ENCODE peak calls at places on chromosome 16, in five cellular contexts. One of them, this sample, is unnamed. For H3K9me3, the result is how much of the 10 kb centered on the place peaks cover.

GRCh38 chr16:23903001-23903414 is 67.2 kb downstream of the PRKCB start:
- DNase-seq in tibial artery: no peak
- DNase-seq in CD8-positive, alpha-beta memory T cell: no peak
- DNase-seq in MM.1S: no peak
- DNase-seq in SK-N-SH: no peak
- DNase-seq in this sample: no peak

GRCh38 chr16:57128787-57129389 is 36.5 kb downstream of the CPNE2 start:
- DNase-seq in SK-N-SH: no peak
- DNase-seq in MM.1S: no peak
- DNase-seq in CD8-positive, alpha-beta memory T cell: peak
- DNase-seq in tibial artery: no peak
- DNase-seq in this sample: peak

GRCh38 chr16:59412275-59412841 is 678.2 kb upstream of the GOT2 start:
- DNase-seq in SK-N-SH: no peak
- DNase-seq in MM.1S: peak
- DNase-seq in CD8-positive, alpha-beta memory T cell: no peak
- DNase-seq in tibial artery: no peak
- DNase-seq in this sample: no peak

GRCh38 chr16:30985401-30986128 is 558 bp downstream of the HSD3B7 start:
- DNase-seq in SK-N-SH: peak
- DNase-seq in MM.1S: no peak
- DNase-seq in CD8-positive, alpha-beta memory T cell: no peak
- DNase-seq in tibial artery: no peak
- DNase-seq in this sample: no peak

GRCh38 chr16:69328854-69329316 is 1.5 kb downstream of the PDF start:
- DNase-seq in SK-N-SH: no peak
- DNase-seq in tibial artery: no peak
- DNase-seq in MM.1S: no peak
- DNase-seq in CD8-positive, alpha-beta memory T cell: no peak
- DNase-seq in this sample: no peak

GRCh38 chr16:17235147-17235817 is 235.5 kb downstream of the XYLT1 start:
- DNase-seq in MM.1S: no peak
- DNase-seq in CD8-positive, alpha-beta memory T cell: no peak
- DNase-seq in SK-N-SH: no peak
- DNase-seq in tibial artery: no peak
- DNase-seq in this sample: no peak

GRCh38 chr16:90077757-90078593 is 844 bp upstream of the PRDM7 start:
- DNase-seq in tibial artery: no peak
- DNase-seq in SK-N-SH: peak
- DNase-seq in MM.1S: peak
- DNase-seq in CD8-positive, alpha-beta memory T cell: peak
- DNase-seq in this sample: peak

GRCh38 chr16:30875881-30876791 is 17.7 kb downstream of the BCL7C start:
- DNase-seq in CD8-positive, alpha-beta memory T cell: no peak
- DNase-seq in tibial artery: no peak
- DNase-seq in SK-N-SH: peak
- DNase-seq in MM.1S: peak
- DNase-seq in this sample: peak

GRCh38 chr16:57366544-57367040 is 5.7 kb upstream of the CX3CL1 start:
- DNase-seq in CD8-positive, alpha-beta memory T cell: no peak
- DNase-seq in SK-N-SH: no peak
- DNase-seq in tibial artery: peak
- DNase-seq in MM.1S: no peak
- DNase-seq in this sample: no peak

GRCh38 chr16:74740795-74741304 is 33.8 kb downstream of the FA2H start:
- DNase-seq in MM.1S: no peak
- DNase-seq in CD8-positive, alpha-beta memory T cell: no peak
- DNase-seq in SK-N-SH: no peak
- DNase-seq in tibial artery: no peak
- DNase-seq in this sample: no peak

GRCh38 chr16:65489531-65490023 is 367.7 kb upstream of the CDH11 start:
- DNase-seq in tibial artery: no peak
- DNase-seq in SK-N-SH: peak
- DNase-seq in MM.1S: no peak
- DNase-seq in CD8-positive, alpha-beta memory T cell: no peak
- DNase-seq in this sample: no peak

GRCh38 chr16:88686062-88686438 is 257 bp downstream of the SNAI3 start:
- DNase-seq in SK-N-SH: no peak
- DNase-seq in MM.1S: peak
- DNase-seq in tibial artery: no peak
- DNase-seq in CD8-positive, alpha-beta memory T cell: peak
- DNase-seq in this sample: no peak

GRCh38 chr16:35506018-35506897 is 2046.8 kb downstream of the TP53TG3F start:
- DNase-seq in MM.1S: no peak
- DNase-seq in CD8-positive, alpha-beta memory T cell: no peak
- DNase-seq in SK-N-SH: peak
- DNase-seq in tibial artery: no peak
- DNase-seq in this sample: no peak

GRCh38 chr16:35510701-35511100 is 2051.3 kb downstream of the TP53TG3F start:
- DNase-seq in MM.1S: peak
- DNase-seq in tibial artery: no peak
- DNase-seq in CD8-positive, alpha-beta memory T cell: no peak
- DNase-seq in SK-N-SH: no peak
- DNase-seq in this sample: no peak

DNA sequence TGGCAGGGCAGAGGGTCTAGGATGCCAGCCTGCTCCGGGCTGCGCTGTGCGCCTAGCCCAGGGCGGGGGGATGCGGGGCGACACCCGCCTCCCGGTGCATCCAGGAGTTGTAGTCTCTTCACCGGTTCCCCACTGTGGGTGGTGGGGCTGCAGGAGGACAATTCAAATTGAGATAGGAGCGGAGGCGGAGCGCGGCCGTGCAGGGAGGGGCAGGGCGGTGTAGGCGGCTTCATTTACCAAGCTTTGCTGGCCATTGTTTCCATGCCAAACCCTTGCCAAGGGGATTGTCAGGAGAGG is 2047.4 kb downstream of the TP53TG3F start:
- DNase-seq in tibial artery: no peak
- DNase-seq in CD8-positive, alpha-beta memory T cell: no peak
- DNase-seq in MM.1S: no peak
- DNase-seq in SK-N-SH: peak
- DNase-seq in this sample: no peak
- H3K9me3 ChIP-seq in tibial artery: under half
- H3K9me3 ChIP-seq in CD8-positive, alpha-beta memory T cell: under half
- H3K9me3 ChIP-seq in MM.1S: under half
- H3K9me3 ChIP-seq in SK-N-SH: under half
- H3K9me3 ChIP-seq in this sample: under half

GRCh38 chr16:87222335-87222734 is 94.9 kb downstream of the C16orf95 start:
- DNase-seq in MM.1S: no peak
- DNase-seq in SK-N-SH: no peak
- DNase-seq in CD8-positive, alpha-beta memory T cell: no peak
- DNase-seq in tibial artery: no peak
- DNase-seq in this sample: no peak
- H3K9me3 ChIP-seq in MM.1S: under half
- H3K9me3 ChIP-seq in SK-N-SH: under half
- H3K9me3 ChIP-seq in CD8-positive, alpha-beta memory T cell: under half
- H3K9me3 ChIP-seq in tibial artery: under half
- H3K9me3 ChIP-seq in this sample: under half

GRCh38 chr16:71449020-71449419 is 7.2 kb upstream of the TLE7 start:
- DNase-seq in SK-N-SH: no peak
- DNase-seq in CD8-positive, alpha-beta memory T cell: no peak
- DNase-seq in tibial artery: no peak
- DNase-seq in MM.1S: no peak
- DNase-seq in this sample: no peak
- H3K9me3 ChIP-seq in SK-N-SH: under half
- H3K9me3 ChIP-seq in CD8-positive, alpha-beta memory T cell: under half
- H3K9me3 ChIP-seq in tibial artery: half or more
- H3K9me3 ChIP-seq in MM.1S: under half
- H3K9me3 ChIP-seq in this sample: half or more

GRCh38 chr16:12903325-12904040 is 2.1 kb downstream of the SHISA9 start:
- DNase-seq in SK-N-SH: peak
- DNase-seq in tibial artery: no peak
- DNase-seq in CD8-positive, alpha-beta memory T cell: no peak
- DNase-seq in MM.1S: no peak
- DNase-seq in this sample: no peak

GRCh38 chr16:12904041-12904671 is 2.8 kb downstream of the SHISA9 start:
- DNase-seq in CD8-positive, alpha-beta memory T cell: no peak
- DNase-seq in MM.1S: no peak
- DNase-seq in SK-N-SH: no peak
- DNase-seq in tibial artery: no peak
- DNase-seq in this sample: no peak

GRCh38 chr16:12906271-12906670 is 4.9 kb downstream of the SHISA9 start:
- DNase-seq in MM.1S: no peak
- DNase-seq in tibial artery: no peak
- DNase-seq in CD8-positive, alpha-beta memory T cell: no peak
- DNase-seq in SK-N-SH: no peak
- DNase-seq in this sample: no peak

GRCh38 chr16:12906765-12907516 is 5.5 kb downstream of the SHISA9 start:
- DNase-seq in MM.1S: no peak
- DNase-seq in SK-N-SH: no peak
- DNase-seq in CD8-positive, alpha-beta memory T cell: no peak
- DNase-seq in tibial artery: no peak
- DNase-seq in this sample: no peak

DNA sequence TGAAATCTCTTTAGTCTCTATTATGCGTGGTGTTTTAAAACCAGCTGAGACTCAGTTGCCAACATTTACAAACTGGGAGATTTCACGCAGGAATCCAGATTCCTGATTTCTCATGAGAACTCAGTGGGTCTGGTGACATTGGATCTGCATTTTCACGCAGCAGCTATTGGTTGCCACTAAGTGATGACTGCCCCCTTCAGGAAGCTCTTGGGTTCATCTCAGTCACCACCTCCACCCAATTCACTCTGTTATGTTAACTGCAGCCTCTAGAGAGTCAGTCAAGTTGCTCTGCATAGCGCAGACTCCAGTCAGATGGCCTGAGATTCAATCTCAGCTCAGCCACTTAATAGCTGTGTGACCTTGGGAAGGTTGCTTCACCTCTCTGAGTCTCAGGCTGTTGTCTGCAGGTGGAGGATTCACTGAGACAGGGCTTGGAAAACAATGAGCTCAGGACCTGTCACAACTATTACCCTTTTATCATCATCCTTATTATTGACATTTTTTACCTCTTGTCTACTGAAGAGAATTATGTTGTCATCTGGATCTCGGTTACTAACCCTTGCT is 6.4 kb downstream of the SHISA9 start:
- DNase-seq in SK-N-SH: peak
- DNase-seq in tibial artery: no peak
- DNase-seq in CD8-positive, alpha-beta memory T cell: no peak
- DNase-seq in MM.1S: no peak
- DNase-seq in this sample: no peak
- H3K9me3 ChIP-seq in SK-N-SH: under half
- H3K9me3 ChIP-seq in tibial artery: under half
- H3K9me3 ChIP-seq in CD8-positive, alpha-beta memory T cell: under half
- H3K9me3 ChIP-seq in MM.1S: under half
- H3K9me3 ChIP-seq in this sample: under half

GRCh38 chr16:3327514-3327913 is 22.2 kb downstream of the ZNF75A start:
- DNase-seq in CD8-positive, alpha-beta memory T cell: no peak
- DNase-seq in SK-N-SH: no peak
- DNase-seq in tibial artery: no peak
- DNase-seq in MM.1S: no peak
- DNase-seq in this sample: no peak

GRCh38 chr16:3317315-3317999 is 12.2 kb downstream of the ZNF75A start:
- DNase-seq in MM.1S: no peak
- DNase-seq in SK-N-SH: no peak
- DNase-seq in tibial artery: no peak
- DNase-seq in CD8-positive, alpha-beta memory T cell: no peak
- DNase-seq in this sample: peak

GRCh38 chr16:3321802-3322201 is 16.5 kb downstream of the ZNF75A start:
- DNase-seq in SK-N-SH: no peak
- DNase-seq in CD8-positive, alpha-beta memory T cell: no peak
- DNase-seq in MM.1S: no peak
- DNase-seq in tibial artery: no peak
- DNase-seq in this sample: no peak
- H3K9me3 ChIP-seq in SK-N-SH: under half
- H3K9me3 ChIP-seq in CD8-positive, alpha-beta memory T cell: half or more
- H3K9me3 ChIP-seq in MM.1S: under half
- H3K9me3 ChIP-seq in tibial artery: half or more
- H3K9me3 ChIP-seq in this sample: half or more

GRCh38 chr16:77995843-77996455 is 26.4 kb upstream of the CLEC3A start:
- DNase-seq in MM.1S: no peak
- DNase-seq in CD8-positive, alpha-beta memory T cell: no peak
- DNase-seq in SK-N-SH: no peak
- DNase-seq in tibial artery: no peak
- DNase-seq in this sample: no peak
- H3K9me3 ChIP-seq in MM.1S: under half
- H3K9me3 ChIP-seq in CD8-positive, alpha-beta memory T cell: under half
- H3K9me3 ChIP-seq in SK-N-SH: under half
- H3K9me3 ChIP-seq in tibial artery: under half
- H3K9me3 ChIP-seq in this sample: under half

GRCh38 chr16:27236635-27237228 is 31.8 kb downstream of the NSMCE1 start:
- DNase-seq in MM.1S: no peak
- DNase-seq in tibial artery: peak
- DNase-seq in SK-N-SH: no peak
- DNase-seq in CD8-positive, alpha-beta memory T cell: no peak
- DNase-seq in this sample: no peak
- H3K9me3 ChIP-seq in MM.1S: under half
- H3K9me3 ChIP-seq in tibial artery: under half
- H3K9me3 ChIP-seq in SK-N-SH: under half
- H3K9me3 ChIP-seq in CD8-positive, alpha-beta memory T cell: under half
- H3K9me3 ChIP-seq in this sample: under half

GRCh38 chr16:35447010-35447558 is 1987.7 kb downstream of the TP53TG3F start:
- DNase-seq in CD8-positive, alpha-beta memory T cell: no peak
- DNase-seq in tibial artery: no peak
- DNase-seq in SK-N-SH: no peak
- DNase-seq in MM.1S: no peak
- DNase-seq in this sample: no peak

GRCh38 chr16:35450648-35451047 is 1991.2 kb downstream of the TP53TG3F start:
- DNase-seq in tibial artery: no peak
- DNase-seq in CD8-positive, alpha-beta memory T cell: no peak
- DNase-seq in MM.1S: no peak
- DNase-seq in SK-N-SH: no peak
- DNase-seq in this sample: no peak

GRCh38 chr16:35449663-35450062 is 1990.3 kb downstream of the TP53TG3F start:
- DNase-seq in tibial artery: no peak
- DNase-seq in CD8-positive, alpha-beta memory T cell: no peak
- DNase-seq in MM.1S: no peak
- DNase-seq in SK-N-SH: no peak
- DNase-seq in this sample: no peak

GRCh38 chr16:35452471-35452870 is 1993.1 kb downstream of the TP53TG3F start:
- DNase-seq in tibial artery: no peak
- DNase-seq in MM.1S: no peak
- DNase-seq in CD8-positive, alpha-beta memory T cell: no peak
- DNase-seq in SK-N-SH: no peak
- DNase-seq in this sample: no peak
- H3K9me3 ChIP-seq in tibial artery: under half
- H3K9me3 ChIP-seq in MM.1S: under half
- H3K9me3 ChIP-seq in CD8-positive, alpha-beta memory T cell: under half
- H3K9me3 ChIP-seq in SK-N-SH: under half
- H3K9me3 ChIP-seq in this sample: half or more

This sample was measured in CD4-positive, CD25-positive, alpha-beta regulatory T cell.